ENCODE peak calls at places on chromosome 14, in nine cellular contexts. W is fibroblast of villous mesenchyme, V is breast epithelium, Y is MCF 10A, S is heart right ventricle, G is brain microvascular endothelial cell, K is right atrium auricular region, N is kidney epithelial cell, A is vagina. F is an unnamed sample.

GRCh38 chr14:20714593-20715250 is 26.2 kb downstream of the ANG start:
- DNase-seq in W (no peak), V (peak), Y (peak), S (peak), G (peak), K (peak), N (no peak), A (no peak), F (no peak)

GRCh38 chr14:79701371-79701770 is 509.9 kb downstream of the DIO2 start:
- DNase-seq in W (no peak), V (no peak), Y (no peak), S (no peak), G (no peak), K (no peak), N (no peak), A (no peak), F (no peak)

GRCh38 chr14:55302770-55303472 is 31.7 kb downstream of the FBXO34 start:
- DNase-seq in W (no peak), V (no peak), Y (no peak), S (no peak), G (no peak), K (no peak), N (no peak), A (no peak), F (no peak)

GRCh38 chr14:69090187-69090789 is 62.6 kb downstream of the DCAF5 start:
- DNase-seq in W (peak), V (no peak), Y (peak), S (peak), G (peak), K (no peak), N (no peak), A (no peak), F (no peak)

GRCh38 chr14:74442757-74443156 is 16.7 kb upstream of the SYNDIG1L start:
- DNase-seq in W (no peak), V (no peak), Y (no peak), S (no peak), G (no peak), K (no peak), N (no peak), A (no peak), F (no peak)

GRCh38 chr14:20609215-20610001 is 18.2 kb upstream of the RNASE12 start:
- DNase-seq in W (peak), V (no peak), Y (peak), S (peak), G (peak), K (peak), N (peak), A (no peak), F (peak)

GRCh38 chr14:59085207-59085739 is 103.2 kb upstream of the DAAM1 start:
- DNase-seq in W (no peak), V (no peak), Y (no peak), S (no peak), G (no peak), K (no peak), N (no peak), A (no peak), F (no peak)

GRCh38 chr14:47186491-47186890 is 488.9 kb downstream of the MDGA2 start:
- DNase-seq in W (no peak), V (no peak), Y (no peak), S (no peak), G (no peak), K (no peak), N (peak), A (no peak), F (no peak)

GRCh38 chr14:61602733-61603077 is 92.6 kb upstream of the HIF1A start:
- DNase-seq in W (no peak), V (no peak), Y (no peak), S (no peak), G (no peak), K (no peak), N (no peak), A (no peak), F (no peak)

GRCh38 chr14:94374749-94375148 is 13.7 kb downstream of the SERPINA1 start:
- DNase-seq in W (no peak), V (no peak), Y (no peak), S (no peak), G (no peak), K (no peak), N (no peak), A (no peak), F (no peak)

GRCh38 chr14:54220122-54220691 is 176.6 kb upstream of the CDKN3 start:
- DNase-seq in W (peak), V (no peak), Y (no peak), S (peak), G (no peak), K (no peak), N (no peak), A (no peak), F (no peak)

GRCh38 chr14:44369401-44370123 is 137.5 kb downstream of the FSCB start:
- DNase-seq in W (no peak), V (no peak), Y (no peak), S (no peak), G (no peak), K (no peak), N (no peak), A (no peak), F (no peak)

GRCh38 chr14:39219075-39219499 is 14.6 kb upstream of the MIA2 start:
- DNase-seq in W (peak), V (no peak), Y (peak), S (no peak), G (peak), K (no peak), N (no peak), A (no peak), F (no peak)

GRCh38 chr14:61566537-61567225 is 128.6 kb upstream of the HIF1A start:
- DNase-seq in W (peak), V (no peak), Y (peak), S (no peak), G (no peak), K (peak), N (no peak), A (no peak), F (no peak)

GRCh38 chr14:99430491-99430890 is 50.2 kb downstream of the SETD3 start:
- DNase-seq in W (no peak), V (peak), Y (peak), S (peak), G (no peak), K (no peak), N (no peak), A (peak), F (peak)

GRCh38 chr14:105244334-105244733 is 4.0 kb upstream of the BTBD6 start:
- DNase-seq in W (no peak), V (no peak), Y (no peak), S (no peak), G (no peak), K (no peak), N (no peak), A (no peak), F (no peak)

GRCh38 chr14:32233292-32233691 is 30.2 kb upstream of the RNU6-8 start:
- DNase-seq in W (no peak), V (no peak), Y (no peak), S (no peak), G (peak), K (no peak), N (no peak), A (no peak), F (no peak)

GRCh38 chr14:93954900-93955891 is 21.2 kb downstream of the ASB2 start:
- DNase-seq in W (no peak), V (no peak), Y (no peak), S (no peak), G (no peak), K (no peak), N (no peak), A (no peak), F (peak)

GRCh38 chr14:71726639-71727085 is 205.6 kb upstream of the RGS6 start:
- DNase-seq in W (no peak), V (no peak), Y (no peak), S (no peak), G (no peak), K (no peak), N (no peak), A (no peak), F (no peak)

GRCh38 chr14:101372494-101372813 is 188.8 kb upstream of the DIO3 start:
- DNase-seq in W (no peak), V (no peak), Y (no peak), S (no peak), G (no peak), K (no peak), N (no peak), A (no peak), F (peak)

GRCh38 chr14:101445278-101445677 is 116.0 kb upstream of the DIO3 start:
- DNase-seq in W (no peak), V (no peak), Y (no peak), S (no peak), G (no peak), K (no peak), N (no peak), A (no peak), F (no peak)

GRCh38 chr14:101499513-101499912 is 61.8 kb upstream of the DIO3 start:
- DNase-seq in W (no peak), V (peak), Y (no peak), S (no peak), G (no peak), K (peak), N (no peak), A (no peak), F (no peak)

GRCh38 chr14:97036096-97036852 is 239.1 kb downstream of the VRK1 start:
- DNase-seq in W (no peak), V (no peak), Y (no peak), S (no peak), G (no peak), K (no peak), N (no peak), A (no peak), F (no peak)

GRCh38 chr14:31180299-31181051 is 27.1 kb downstream of the HECTD1 start:
- DNase-seq in W (no peak), V (no peak), Y (no peak), S (no peak), G (no peak), K (no peak), N (no peak), A (no peak), F (no peak)

GRCh38 chr14:102088012-102088792 is 1.4 kb upstream of the HSP90AA1 start:
- DNase-seq in W (peak), V (no peak), Y (no peak), S (peak), G (peak), K (peak), N (no peak), A (no peak), F (peak)

GRCh38 chr14:93056840-93057585 is 58.7 kb downstream of the ITPK1 start:
- DNase-seq in W (peak), V (no peak), Y (no peak), S (no peak), G (no peak), K (no peak), N (no peak), A (no peak), F (no peak)

GRCh38 chr14:91872011-91872476 is 4.7 kb upstream of the TC2N start:
- DNase-seq in W (no peak), V (no peak), Y (peak), S (no peak), G (no peak), K (no peak), N (no peak), A (no peak), F (peak)

GRCh38 chr14:23381871-23382270 is 5.0 kb downstream of the CMTM5 start:
- DNase-seq in W (no peak), V (no peak), Y (no peak), S (no peak), G (no peak), K (no peak), N (no peak), A (no peak), F (no peak)

GRCh38 chr14:99713972-99714371 is 29.9 kb downstream of the CYP46A1 start:
- DNase-seq in W (no peak), V (no peak), Y (no peak), S (no peak), G (no peak), K (no peak), N (no peak), A (no peak), F (no peak)

GRCh38 chr14:54738009-54738408 is 164.6 kb downstream of the GCH1 start:
- DNase-seq in W (no peak), V (no peak), Y (no peak), S (no peak), G (no peak), K (peak), N (no peak), A (no peak), F (no peak)

GRCh38 chr14:96261053-96261452 is 5.0 kb downstream of the BDKRB1 start:
- DNase-seq in W (peak), V (no peak), Y (no peak), S (no peak), G (no peak), K (no peak), N (no peak), A (no peak), F (no peak)

GRCh38 chr14:22630486-22630885 is 13.7 kb downstream of the OR6J1 start:
- DNase-seq in W (no peak), V (no peak), Y (no peak), S (no peak), G (peak), K (no peak), N (no peak), A (no peak), F (no peak)

GRCh38 chr14:64434528-64434927 is 30.8 kb upstream of the AKAP5 start:
- DNase-seq in W (peak), V (no peak), Y (no peak), S (no peak), G (peak), K (no peak), N (no peak), A (no peak), F (no peak)

GRCh38 chr14:92717571-92718042 is 30.8 kb downstream of the LGMN start:
- DNase-seq in W (peak), V (no peak), Y (no peak), S (no peak), G (peak), K (no peak), N (no peak), A (no peak), F (no peak)

GRCh38 chr14:101237241-101237616 is 324.1 kb upstream of the DIO3 start:
- DNase-seq in W (no peak), V (no peak), Y (no peak), S (no peak), G (no peak), K (no peak), N (no peak), A (no peak), F (no peak)

GRCh38 chr14:104112609-104113571 is 25.5 kb upstream of the KIF26A start:
- DNase-seq in W (no peak), V (peak), Y (no peak), S (no peak), G (no peak), K (no peak), N (no peak), A (no peak), F (no peak)

GRCh38 chr14:60278350-60278749 is 29.3 kb downstream of the PPM1A start:
- DNase-seq in W (no peak), V (no peak), Y (no peak), S (no peak), G (no peak), K (no peak), N (no peak), A (no peak), F (no peak)

GRCh38 chr14:64801800-64802199 is 77.9 kb downstream of the SPTB start:
- DNase-seq in W (peak), V (no peak), Y (peak), S (no peak), G (peak), K (no peak), N (no peak), A (no peak), F (peak)

DNA sequence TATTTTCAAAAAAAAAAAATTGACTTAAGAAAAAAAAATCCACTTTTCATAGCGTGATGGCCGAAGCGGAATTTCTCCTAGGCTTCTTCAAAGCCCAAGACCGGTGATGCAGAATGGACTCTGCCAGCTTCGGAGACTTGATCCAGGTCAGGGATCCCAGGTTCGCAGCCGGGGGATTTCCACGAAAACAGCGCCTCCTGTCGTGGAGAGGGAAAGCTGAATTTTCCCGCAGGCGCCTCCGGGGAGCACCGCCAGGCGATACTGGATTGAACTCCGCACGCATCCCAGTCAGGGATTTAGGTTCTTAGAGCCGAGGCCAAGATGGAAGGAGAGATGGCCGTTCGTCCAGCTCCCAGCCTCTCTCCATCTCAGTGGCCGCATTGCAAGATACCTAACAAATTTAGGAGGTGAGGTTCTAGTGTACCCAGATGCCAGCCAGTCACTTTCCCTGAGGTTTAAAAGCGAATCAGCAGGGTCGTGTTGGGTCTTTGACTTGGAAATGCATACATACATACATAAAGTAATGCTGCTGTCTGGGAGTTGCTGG is 2.2 kb downstream of the TTC6 start:
- DNase-seq in W (no peak), V (peak), Y (no peak), S (no peak), G (no peak), K (no peak), N (no peak), A (no peak), F (no peak)
- TF ChIP-seq CTCF in W (peak), V (peak), Y (no peak), S (no peak), G (peak), K (no peak), N (peak), A (no peak), F (no peak)

GRCh38 chr14:75993567-75994041 is 8.0 kb downstream of the IFT43 start:
- DNase-seq in W (no peak), V (no peak), Y (no peak), S (no peak), G (no peak), K (peak), N (no peak), A (peak), F (peak)
- TF ChIP-seq CTCF in W (no peak), V (no peak), Y (no peak), S (peak), G (no peak), K (peak), N (peak), A (no peak), F (no peak)

GRCh38 chr14:106509795-106510194 is 983.4 kb downstream of the TMEM121 start:
- DNase-seq in W (no peak), V (no peak), Y (no peak), S (no peak), G (no peak), K (no peak), N (no peak), A (no peak), F (no peak)

GRCh38 chr14:106509176-106509575 is 982.8 kb downstream of the TMEM121 start:
- DNase-seq in W (no peak), V (no peak), Y (no peak), S (no peak), G (no peak), K (no peak), N (no peak), A (peak), F (no peak)

GRCh38 chr14:106506901-106507305 is 980.5 kb downstream of the TMEM121 start:
- DNase-seq in W (no peak), V (no peak), Y (no peak), S (no peak), G (no peak), K (no peak), N (no peak), A (no peak), F (no peak)

GRCh38 chr14:106507354-106507753 is 981.0 kb downstream of the TMEM121 start:
- DNase-seq in W (no peak), V (no peak), Y (no peak), S (no peak), G (no peak), K (no peak), N (no peak), A (no peak), F (no peak)

GRCh38 chr14:106508216-106508615 is 981.8 kb downstream of the TMEM121 start:
- DNase-seq in W (no peak), V (no peak), Y (no peak), S (no peak), G (no peak), K (no peak), N (no peak), A (peak), F (no peak)
- TF ChIP-seq CTCF in W (no peak), V (no peak), Y (no peak), S (no peak), G (no peak), K (no peak), N (no peak), A (no peak), F (peak)

DNA sequence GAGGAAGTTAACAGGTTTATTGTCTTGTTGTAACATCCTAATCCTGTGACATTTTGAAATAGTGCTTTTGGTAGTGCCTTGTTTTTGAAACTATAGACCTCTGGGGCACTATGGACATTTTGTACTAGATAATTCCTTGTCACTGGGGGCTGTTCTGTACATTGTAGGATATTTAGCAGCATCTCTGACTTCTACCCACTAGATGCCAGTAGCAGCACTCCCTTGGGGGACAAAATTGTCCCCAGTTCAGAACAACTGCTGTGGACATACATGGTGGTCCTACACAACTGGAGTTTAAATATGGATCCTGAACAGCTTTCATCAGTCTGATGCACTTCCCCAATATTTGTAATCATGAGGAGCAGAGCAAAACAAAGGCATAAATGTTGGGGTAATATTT is 264.7 kb downstream of the RAD51B start:
- DNase-seq in W (peak), V (no peak), Y (peak), S (no peak), G (peak), K (no peak), N (no peak), A (no peak), F (no peak)
- TF ChIP-seq CTCF in W (peak), V (no peak), Y (peak), S (no peak), G (peak), K (peak), N (peak), A (no peak), F (no peak)